ENCODE peak calls at places on chromosomes 11 and 22, in eight cellular contexts. P, R, A, I, G, Z, N and H are unnamed samples.

GRCh38 chr11:34632105-34632780 is 11.3 kb downstream of the EHF start:
- DNase-seq in P (no peak), R (no peak), A (no peak), I (no peak), G (no peak), Z (no peak), N (no peak), H (no peak)

GRCh38 chr22:50506611-50507420 is 686 bp downstream of the LMF2 start:
- DNase-seq in P (peak; percentile 21), R (no peak), A (no peak), I (no peak), G (peak; percentile 79), Z (no peak), N (no peak), H (peak; percentile 71)

GRCh38 chr22:17842386-17842785 is 68.1 kb upstream of the BID start:
- DNase-seq in P (no peak), R (no peak), A (no peak), I (no peak), G (no peak), Z (peak; percentile 14), N (no peak), H (no peak)

GRCh38 chr11:82080160-82080559 is 653.5 kb downstream of the FAM181B start:
- DNase-seq in P (no peak), R (peak; percentile 29), A (no peak), I (no peak), G (no peak), Z (no peak), N (no peak), H (no peak)

GRCh38 chr11:69040581-69041260 is 8.0 kb upstream of the TPCN2 start:
- DNase-seq in P (no peak), R (peak; percentile 57), A (no peak), I (no peak), G (no peak), Z (no peak), N (no peak), H (no peak)

GRCh38 chr22:44091021-44091721 is 67.1 kb downstream of the PARVB start:
- DNase-seq in P (peak; percentile 20), R (peak; percentile 31), A (peak; percentile 33), I (no peak), G (no peak), Z (no peak), N (no peak), H (no peak)

GRCh38 chr11:107184936-107185335 is 166.7 kb upstream of the GUCY1A2 start:
- DNase-seq in P (no peak), R (no peak), A (no peak), I (no peak), G (no peak), Z (no peak), N (no peak), H (no peak)

GRCh38 chr11:78192223-78192719 is 3.6 kb downstream of the USP35 start:
- DNase-seq in P (peak; percentile 62), R (no peak), A (no peak), I (no peak), G (no peak), Z (no peak), N (no peak), H (no peak)

GRCh38 chr11:64305691-64306562 is 603 bp downstream of the ESRRA start:
- DNase-seq in P (peak; percentile 80), R (no peak), A (peak; percentile 64), I (no peak), G (no peak), Z (peak; percentile 59), N (peak; percentile 48), H (no peak)

GRCh38 chr11:94145431-94145830 is 16.8 kb downstream of the PANX1 start:
- DNase-seq in P (no peak), R (no peak), A (no peak), I (no peak), G (no peak), Z (no peak), N (no peak), H (no peak)

GRCh38 chr11:134026655-134027343 is 42.1 kb upstream of the JAM3 start:
- DNase-seq in P (no peak), R (no peak), A (peak; percentile 60), I (no peak), G (no peak), Z (no peak), N (no peak), H (no peak)

GRCh38 chr11:69585385-69585784 is 55.6 kb upstream of the CCND1 start:
- DNase-seq in P (no peak), R (no peak), A (no peak), I (no peak), G (peak; percentile 3), Z (no peak), N (no peak), H (no peak)

GRCh38 chr11:12502041-12502440 is 124.7 kb downstream of the PARVA start:
- DNase-seq in P (no peak), R (no peak), A (no peak), I (no peak), G (no peak), Z (no peak), N (no peak), H (peak; percentile 2)

GRCh38 chr11:12744831-12745502 is 70.7 kb downstream of the TEAD1 start:
- DNase-seq in P (no peak), R (no peak), A (peak; percentile 91), I (no peak), G (no peak), Z (no peak), N (no peak), H (no peak)

GRCh38 chr22:24505337-24505736 is 10.2 kb downstream of the UPB1 start:
- DNase-seq in P (no peak), R (no peak), A (no peak), I (no peak), G (no peak), Z (no peak), N (no peak), H (no peak)

GRCh38 chr22:19536564-19536963 is 12.4 kb upstream of the CLDN5 start:
- DNase-seq in P (no peak), R (no peak), A (no peak), I (no peak), G (no peak), Z (no peak), N (no peak), H (no peak)

GRCh38 chr11:126159719-126160344 is 51.6 kb downstream of the RPUSD4 start:
- DNase-seq in P (peak; percentile 79), R (no peak), A (no peak), I (no peak), G (no peak), Z (no peak), N (no peak), H (no peak)

GRCh38 chr22:22235564-22235963 is 9.0 kb upstream of the VPREB1 start:
- DNase-seq in P (peak; percentile 85), R (no peak), A (no peak), I (no peak), G (no peak), Z (no peak), N (no peak), H (no peak)

GRCh38 chr11:19714387-19715363 is 2.0 kb downstream of the NAV2 start:
- DNase-seq in P (peak; percentile 14), R (peak; percentile 51), A (peak; percentile 55), I (no peak), G (peak; percentile 87), Z (no peak), N (no peak), H (no peak)